ENCODE peak calls at places on chromosomes 16 and 17, in eight cellular contexts. One of them, this sample, is unnamed.

GRCh38 chr16:68450741-68451140 is 2.4 kb upstream of the SMPD3 start:
- DNase-seq in activated naive CD8-positive, alpha-beta T cell treated with anti-CD3 and anti-CD28 coated beads for 36 hours: no peak
- DNase-seq in EH: peak
- DNase-seq in ELF-1: no peak
- DNase-seq in epithelial cell of proximal tubule: no peak
- DNase-seq in left ventricle myocardium inferior: no peak
- DNase-seq in upper lobe of right lung: no peak
- DNase-seq in epithelial cell of esophagus: peak
- DNase-seq in this sample: peak

GRCh38 chr16:87635541-87636049 is 33.3 kb downstream of the JPH3 start:
- DNase-seq in activated naive CD8-positive, alpha-beta T cell treated with anti-CD3 and anti-CD28 coated beads for 36 hours: peak
- DNase-seq in EH: peak
- DNase-seq in ELF-1: peak
- DNase-seq in epithelial cell of proximal tubule: no peak
- DNase-seq in left ventricle myocardium inferior: peak
- DNase-seq in upper lobe of right lung: peak
- DNase-seq in epithelial cell of esophagus: peak
- DNase-seq in this sample: peak

GRCh38 chr17:65699459-65699858 is 138.0 kb upstream of the AXIN2 start:
- DNase-seq in activated naive CD8-positive, alpha-beta T cell treated with anti-CD3 and anti-CD28 coated beads for 36 hours: no peak
- DNase-seq in EH: no peak
- DNase-seq in ELF-1: no peak
- DNase-seq in epithelial cell of proximal tubule: no peak
- DNase-seq in left ventricle myocardium inferior: no peak
- DNase-seq in upper lobe of right lung: no peak
- DNase-seq in epithelial cell of esophagus: no peak
- DNase-seq in this sample: no peak

GRCh38 chr16:77057161-77057736 is 133.7 kb upstream of the MON1B start:
- DNase-seq in activated naive CD8-positive, alpha-beta T cell treated with anti-CD3 and anti-CD28 coated beads for 36 hours: no peak
- DNase-seq in EH: no peak
- DNase-seq in ELF-1: no peak
- DNase-seq in epithelial cell of proximal tubule: peak
- DNase-seq in left ventricle myocardium inferior: no peak
- DNase-seq in upper lobe of right lung: no peak
- DNase-seq in epithelial cell of esophagus: peak
- DNase-seq in this sample: no peak

GRCh38 chr16:84735846-84736586 is 36.2 kb downstream of the USP10 start:
- DNase-seq in activated naive CD8-positive, alpha-beta T cell treated with anti-CD3 and anti-CD28 coated beads for 36 hours: no peak
- DNase-seq in EH: no peak
- DNase-seq in ELF-1: no peak
- DNase-seq in epithelial cell of proximal tubule: no peak
- DNase-seq in left ventricle myocardium inferior: no peak
- DNase-seq in upper lobe of right lung: no peak
- DNase-seq in epithelial cell of esophagus: no peak
- DNase-seq in this sample: no peak

GRCh38 chr17:52096056-52096455 is 62.5 kb downstream of the CA10 start:
- DNase-seq in activated naive CD8-positive, alpha-beta T cell treated with anti-CD3 and anti-CD28 coated beads for 36 hours: no peak
- DNase-seq in EH: no peak
- DNase-seq in ELF-1: no peak
- DNase-seq in epithelial cell of proximal tubule: no peak
- DNase-seq in left ventricle myocardium inferior: no peak
- DNase-seq in upper lobe of right lung: no peak
- DNase-seq in epithelial cell of esophagus: no peak
- DNase-seq in this sample: no peak

GRCh38 chr16:85473909-85474640 is 139.0 kb upstream of the GSE1 start:
- DNase-seq in activated naive CD8-positive, alpha-beta T cell treated with anti-CD3 and anti-CD28 coated beads for 36 hours: no peak
- DNase-seq in EH: peak
- DNase-seq in ELF-1: peak
- DNase-seq in epithelial cell of proximal tubule: no peak
- DNase-seq in left ventricle myocardium inferior: no peak
- DNase-seq in upper lobe of right lung: no peak
- DNase-seq in epithelial cell of esophagus: no peak
- DNase-seq in this sample: no peak

GRCh38 chr17:31877911-31878702 is 19.1 kb upstream of the COPRS start:
- DNase-seq in activated naive CD8-positive, alpha-beta T cell treated with anti-CD3 and anti-CD28 coated beads for 36 hours: peak
- DNase-seq in EH: peak
- DNase-seq in ELF-1: no peak
- DNase-seq in epithelial cell of proximal tubule: no peak
- DNase-seq in left ventricle myocardium inferior: no peak
- DNase-seq in upper lobe of right lung: no peak
- DNase-seq in epithelial cell of esophagus: no peak
- DNase-seq in this sample: no peak

GRCh38 chr17:63390090-63390489 is 56.0 kb downstream of the CYB561 start:
- DNase-seq in activated naive CD8-positive, alpha-beta T cell treated with anti-CD3 and anti-CD28 coated beads for 36 hours: no peak
- DNase-seq in EH: no peak
- DNase-seq in ELF-1: no peak
- DNase-seq in epithelial cell of proximal tubule: no peak
- DNase-seq in left ventricle myocardium inferior: no peak
- DNase-seq in upper lobe of right lung: no peak
- DNase-seq in epithelial cell of esophagus: no peak
- DNase-seq in this sample: no peak

GRCh38 chr17:73419896-73420295 is 108.1 kb upstream of the CDC42EP4 start:
- DNase-seq in activated naive CD8-positive, alpha-beta T cell treated with anti-CD3 and anti-CD28 coated beads for 36 hours: no peak
- DNase-seq in EH: no peak
- DNase-seq in ELF-1: no peak
- DNase-seq in epithelial cell of proximal tubule: no peak
- DNase-seq in left ventricle myocardium inferior: no peak
- DNase-seq in upper lobe of right lung: no peak
- DNase-seq in epithelial cell of esophagus: no peak
- DNase-seq in this sample: no peak

GRCh38 chr17:57408064-57408811 is 151.9 kb downstream of the MSI2 start:
- DNase-seq in activated naive CD8-positive, alpha-beta T cell treated with anti-CD3 and anti-CD28 coated beads for 36 hours: peak
- DNase-seq in EH: no peak
- DNase-seq in ELF-1: no peak
- DNase-seq in epithelial cell of proximal tubule: no peak
- DNase-seq in left ventricle myocardium inferior: no peak
- DNase-seq in upper lobe of right lung: no peak
- DNase-seq in epithelial cell of esophagus: peak
- DNase-seq in this sample: peak

GRCh38 chr17:36529121-36529520 is 5.5 kb downstream of the MYO19 start:
- DNase-seq in activated naive CD8-positive, alpha-beta T cell treated with anti-CD3 and anti-CD28 coated beads for 36 hours: no peak
- DNase-seq in EH: peak
- DNase-seq in ELF-1: no peak
- DNase-seq in epithelial cell of proximal tubule: no peak
- DNase-seq in left ventricle myocardium inferior: no peak
- DNase-seq in upper lobe of right lung: no peak
- DNase-seq in epithelial cell of esophagus: peak
- DNase-seq in this sample: peak

GRCh38 chr16:31135535-31136286 is at the start of gene PRSS8:
- DNase-seq in activated naive CD8-positive, alpha-beta T cell treated with anti-CD3 and anti-CD28 coated beads for 36 hours: no peak
- DNase-seq in EH: no peak
- DNase-seq in ELF-1: peak
- DNase-seq in epithelial cell of proximal tubule: no peak
- DNase-seq in left ventricle myocardium inferior: no peak
- DNase-seq in upper lobe of right lung: peak
- DNase-seq in epithelial cell of esophagus: peak
- DNase-seq in this sample: peak

GRCh38 chr17:81991684-81992513 is 14.5 kb downstream of the ASPSCR1 start:
- DNase-seq in activated naive CD8-positive, alpha-beta T cell treated with anti-CD3 and anti-CD28 coated beads for 36 hours: no peak
- DNase-seq in EH: peak
- DNase-seq in ELF-1: peak
- DNase-seq in epithelial cell of proximal tubule: no peak
- DNase-seq in left ventricle myocardium inferior: peak
- DNase-seq in upper lobe of right lung: peak
- DNase-seq in epithelial cell of esophagus: peak
- DNase-seq in this sample: peak

GRCh38 chr17:66713533-66714042 is 121.3 kb upstream of the CACNG5 start:
- DNase-seq in activated naive CD8-positive, alpha-beta T cell treated with anti-CD3 and anti-CD28 coated beads for 36 hours: peak
- DNase-seq in EH: no peak
- DNase-seq in ELF-1: no peak
- DNase-seq in epithelial cell of proximal tubule: no peak
- DNase-seq in left ventricle myocardium inferior: no peak
- DNase-seq in upper lobe of right lung: no peak
- DNase-seq in epithelial cell of esophagus: no peak
- DNase-seq in this sample: no peak

GRCh38 chr17:64599827-64600226 is 62.3 kb downstream of the SMURF2 start:
- DNase-seq in activated naive CD8-positive, alpha-beta T cell treated with anti-CD3 and anti-CD28 coated beads for 36 hours: no peak
- DNase-seq in EH: no peak
- DNase-seq in ELF-1: no peak
- DNase-seq in epithelial cell of proximal tubule: no peak
- DNase-seq in left ventricle myocardium inferior: no peak
- DNase-seq in upper lobe of right lung: no peak
- DNase-seq in epithelial cell of esophagus: no peak
- DNase-seq in this sample: no peak

GRCh38 chr17:16381496-16381820 is 567 bp downstream of the UBB start:
- DNase-seq in activated naive CD8-positive, alpha-beta T cell treated with anti-CD3 and anti-CD28 coated beads for 36 hours: no peak
- DNase-seq in EH: peak
- DNase-seq in ELF-1: no peak
- DNase-seq in epithelial cell of proximal tubule: no peak
- DNase-seq in left ventricle myocardium inferior: no peak
- DNase-seq in upper lobe of right lung: no peak
- DNase-seq in epithelial cell of esophagus: peak
- DNase-seq in this sample: peak

GRCh38 chr16:54473201-54473993 is 186.8 kb upstream of the IRX3 start:
- DNase-seq in activated naive CD8-positive, alpha-beta T cell treated with anti-CD3 and anti-CD28 coated beads for 36 hours: no peak
- DNase-seq in EH: no peak
- DNase-seq in ELF-1: no peak
- DNase-seq in epithelial cell of proximal tubule: no peak
- DNase-seq in left ventricle myocardium inferior: no peak
- DNase-seq in upper lobe of right lung: no peak
- DNase-seq in epithelial cell of esophagus: no peak
- DNase-seq in this sample: no peak

GRCh38 chr17:1577186-1577585 is 14.6 kb upstream of the PITPNA start:
- DNase-seq in activated naive CD8-positive, alpha-beta T cell treated with anti-CD3 and anti-CD28 coated beads for 36 hours: no peak
- DNase-seq in EH: peak
- DNase-seq in ELF-1: peak
- DNase-seq in epithelial cell of proximal tubule: no peak
- DNase-seq in left ventricle myocardium inferior: peak
- DNase-seq in upper lobe of right lung: peak
- DNase-seq in epithelial cell of esophagus: peak
- DNase-seq in this sample: peak

GRCh38 chr16:49120631-49121030 is 161.0 kb downstream of the CBLN1 start:
- DNase-seq in activated naive CD8-positive, alpha-beta T cell treated with anti-CD3 and anti-CD28 coated beads for 36 hours: no peak
- DNase-seq in EH: no peak
- DNase-seq in ELF-1: no peak
- DNase-seq in epithelial cell of proximal tubule: no peak
- DNase-seq in left ventricle myocardium inferior: no peak
- DNase-seq in upper lobe of right lung: no peak
- DNase-seq in epithelial cell of esophagus: peak
- DNase-seq in this sample: peak

GRCh38 chr17:75754378-75755204 is 10.4 kb downstream of the GALK1 start:
- DNase-seq in activated naive CD8-positive, alpha-beta T cell treated with anti-CD3 and anti-CD28 coated beads for 36 hours: no peak
- DNase-seq in EH: no peak
- DNase-seq in ELF-1: no peak
- DNase-seq in epithelial cell of proximal tubule: no peak
- DNase-seq in left ventricle myocardium inferior: no peak
- DNase-seq in upper lobe of right lung: no peak
- DNase-seq in epithelial cell of esophagus: no peak
- DNase-seq in this sample: no peak

GRCh38 chr17:45019177-45019711 is 32.2 kb downstream of the DCAKD start:
- DNase-seq in activated naive CD8-positive, alpha-beta T cell treated with anti-CD3 and anti-CD28 coated beads for 36 hours: peak
- DNase-seq in EH: peak
- DNase-seq in ELF-1: no peak
- DNase-seq in epithelial cell of proximal tubule: no peak
- DNase-seq in left ventricle myocardium inferior: peak
- DNase-seq in upper lobe of right lung: peak
- DNase-seq in epithelial cell of esophagus: peak
- DNase-seq in this sample: no peak

GRCh38 chr17:3594976-3595375 is 14.2 kb downstream of the TRPV1 start:
- DNase-seq in activated naive CD8-positive, alpha-beta T cell treated with anti-CD3 and anti-CD28 coated beads for 36 hours: no peak
- DNase-seq in EH: no peak
- DNase-seq in ELF-1: no peak
- DNase-seq in epithelial cell of proximal tubule: no peak
- DNase-seq in left ventricle myocardium inferior: no peak
- DNase-seq in upper lobe of right lung: no peak
- DNase-seq in epithelial cell of esophagus: no peak
- DNase-seq in this sample: no peak

GRCh38 chr16:50301626-50302471 is 35.5 kb downstream of the ADCY7 start:
- DNase-seq in activated naive CD8-positive, alpha-beta T cell treated with anti-CD3 and anti-CD28 coated beads for 36 hours: no peak
- DNase-seq in EH: peak
- DNase-seq in ELF-1: peak
- DNase-seq in epithelial cell of proximal tubule: no peak
- DNase-seq in left ventricle myocardium inferior: no peak
- DNase-seq in upper lobe of right lung: peak
- DNase-seq in epithelial cell of esophagus: peak
- DNase-seq in this sample: peak